ENCODE peak calls at places on chromosomes 7 and 10, in five cellular contexts. E is adrenal gland; R is epithelial cell of esophagus; V is RWPE1; J is CD8-positive, alpha-beta T cell. Y is an unnamed sample.

GRCh38 chr7:116511552-116512523 is 12.3 kb downstream of the CAV2 start:
- DNase-seq in E (peak; percentile 38), R (peak; percentile 87), V (peak; percentile 62), J (no peak), Y (no peak)

GRCh38 chr7:155590215-155591023 is 44.1 kb upstream of the CNPY1 start:
- DNase-seq in E (peak; percentile 17), R (no peak), V (no peak), J (no peak), Y (no peak)

GRCh38 chr7:28055161-28055544 is 125.4 kb downstream of the JAZF1 start:
- DNase-seq in E (no peak), R (no peak), V (no peak), J (no peak), Y (no peak)

GRCh38 chr10:59903871-59904270 is 2.5 kb downstream of the CCDC6 start:
- DNase-seq in E (no peak), R (no peak), V (no peak), J (no peak), Y (no peak)

GRCh38 chr10:112848212-112848611 is 101.8 kb upstream of the TCF7L2 start:
- DNase-seq in E (no peak), R (no peak), V (no peak), J (no peak), Y (peak; percentile 52)

GRCh38 chr7:8125680-8126444 is 136.1 kb downstream of the ICA1 start:
- DNase-seq in E (peak; percentile 17), R (peak; percentile 27), V (no peak), J (peak; percentile 68), Y (no peak)

GRCh38 chr7:151520419-151521229 is 929 bp upstream of the RHEB start:
- DNase-seq in E (peak; percentile 69), R (no peak), V (no peak), J (no peak), Y (peak; percentile 67)

GRCh38 chr7:47783456-47784240 is 164.6 kb downstream of the PKD1L1 start:
- DNase-seq in E (peak; percentile 69), R (peak; percentile 90), V (peak; percentile 70), J (no peak), Y (peak; percentile 53)

GRCh38 chr7:139041378-139042053 is 5.7 kb upstream of the ZC3HAV1L start:
- DNase-seq in E (no peak), R (no peak), V (no peak), J (no peak), Y (no peak)

GRCh38 chr10:76133597-76134255 is 702.3 kb downstream of the LRMDA start:
- DNase-seq in E (no peak), R (no peak), V (no peak), J (no peak), Y (no peak)

GRCh38 chr10:26292058-26292457 is 75.5 kb downstream of the GAD2 start:
- DNase-seq in E (no peak), R (no peak), V (no peak), J (no peak), Y (no peak)

GRCh38 chr10:91805110-91805825 is 7.0 kb downstream of the TNKS2 start:
- DNase-seq in E (no peak), R (peak; percentile 20), V (no peak), J (no peak), Y (no peak)

GRCh38 chr7:1368682-1369571 is 90.3 kb downstream of the MICALL2 start:
- DNase-seq in E (no peak), R (no peak), V (peak; percentile 77), J (no peak), Y (no peak)

DNA sequence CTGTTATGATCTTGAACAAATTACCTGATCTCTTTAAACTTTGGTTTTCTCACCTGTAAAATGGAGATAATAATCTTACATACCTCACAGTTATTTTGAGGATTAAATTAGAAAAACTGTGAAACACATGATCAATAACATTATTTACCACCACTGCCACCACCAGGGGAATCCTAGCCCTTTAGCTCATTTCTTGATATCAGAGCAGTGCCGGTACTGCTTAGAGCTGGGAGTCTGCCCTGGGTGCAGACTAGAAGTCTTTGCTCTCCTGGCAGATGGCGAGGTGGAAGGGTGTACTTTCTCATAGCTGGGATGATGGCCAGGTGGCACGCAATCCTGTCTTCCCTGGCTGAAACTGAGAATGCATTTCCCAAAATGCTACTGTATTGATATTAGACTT is 12.7 kb upstream of the EFCAB10 start:
- DNase-seq in E (no peak), R (no peak), V (no peak), J (no peak), Y (no peak)
- TF ChIP-seq CTCF in E (no peak), R (no peak), V (no peak), J (no peak), Y (no peak)

DNA sequence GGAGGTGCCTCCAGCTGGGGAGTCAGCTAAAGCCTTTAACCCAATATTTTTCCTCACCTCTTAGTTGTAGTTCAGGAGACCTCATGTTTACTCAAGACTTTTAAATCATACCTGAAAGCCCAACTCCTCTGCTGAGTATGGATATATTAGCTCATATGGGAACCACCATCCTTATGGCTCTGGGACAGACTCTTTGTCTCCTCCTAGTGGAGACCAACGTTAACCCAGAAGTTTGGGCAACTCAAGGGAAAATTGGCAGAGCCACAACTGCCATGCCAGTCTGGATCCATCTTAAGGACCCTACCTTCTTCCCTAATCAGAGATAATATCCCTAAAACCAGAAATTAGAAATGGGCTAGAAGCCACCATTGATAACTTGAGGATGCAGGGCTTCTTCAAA is 80.8 kb downstream of the TMEM106B start:
- DNase-seq in E (no peak), R (peak; percentile 8), V (no peak), J (no peak), Y (no peak)
- TF ChIP-seq CTCF in E (no peak), R (peak; percentile 24), V (no peak), J (no peak), Y (peak; percentile 33)

GRCh38 chr7:133344275-133344674 is 91.4 kb downstream of the EXOC4 start:
- DNase-seq in E (no peak), R (peak; percentile 5), V (peak; percentile 8), J (no peak), Y (no peak)
- TF ChIP-seq CTCF in E (peak; percentile 12), R (peak; percentile 41), V (peak; percentile 40), J (no peak), Y (peak; percentile 29)

GRCh38 chr10:3271385-3272115 is 99.0 kb upstream of the PITRM1 start:
- DNase-seq in E (no peak), R (no peak), V (no peak), J (no peak), Y (no peak)
- TF ChIP-seq CTCF in E (no peak), R (no peak), V (no peak), J (no peak), Y (no peak)

GRCh38 chr7:3544202-3544601 is 243.2 kb downstream of the SDK1 start:
- DNase-seq in E (no peak), R (no peak), V (no peak), J (no peak), Y (no peak)
- TF ChIP-seq CTCF in E (no peak), R (no peak), V (no peak), J (no peak), Y (no peak)

GRCh38 chr10:88114368-88114767 is 250.9 kb downstream of the PTEN start:
- DNase-seq in E (peak; percentile 58), R (peak; percentile 47), V (peak; percentile 51), J (no peak), Y (peak; percentile 32)
- TF ChIP-seq CTCF in E (peak; percentile 41), R (peak; percentile 58), V (no peak), J (no peak), Y (no peak)

DNA sequence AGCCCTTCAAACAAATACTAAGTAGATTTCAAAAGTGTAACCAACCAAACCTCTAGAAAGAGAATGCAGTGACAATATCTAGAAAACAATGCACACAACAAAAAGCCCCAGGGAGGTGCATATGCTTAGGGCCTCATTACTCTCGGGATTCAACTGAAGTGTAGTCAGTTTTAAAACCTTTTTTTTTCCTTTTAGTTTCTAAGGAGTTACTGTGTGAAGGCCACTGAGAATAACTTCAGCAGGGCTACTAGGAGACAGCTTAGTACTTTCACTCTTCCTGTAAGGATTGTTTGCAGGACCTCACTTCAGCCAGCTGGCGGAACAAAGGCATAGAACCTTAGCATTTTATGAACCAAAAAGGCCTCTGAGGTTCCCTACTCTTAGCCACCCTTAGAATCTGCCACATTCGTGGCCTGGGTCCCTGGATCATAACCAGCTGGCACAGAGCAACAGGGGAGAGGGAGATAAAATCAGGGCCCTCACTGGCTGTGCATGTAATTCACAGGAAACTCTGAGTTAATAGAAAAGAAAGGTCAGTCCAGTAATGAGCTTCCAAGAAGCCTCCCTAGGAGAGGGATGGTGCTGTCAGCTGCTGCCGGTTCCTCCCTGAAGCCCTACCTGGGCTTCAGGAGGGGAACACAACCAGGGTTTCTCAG is 3.6 kb downstream of the VOPP1 start:
- DNase-seq in E (no peak), R (no peak), V (no peak), J (no peak), Y (no peak)
- TF ChIP-seq CTCF in E (no peak), R (no peak), V (no peak), J (no peak), Y (no peak)

GRCh38 chr10:24462889-24463552 is 254.1 kb downstream of the KIAA1217 start:
- DNase-seq in E (no peak), R (no peak), V (no peak), J (no peak), Y (peak; percentile 39)
- TF ChIP-seq CTCF in E (peak; percentile 19), R (no peak), V (no peak), J (no peak), Y (peak; percentile 33)